ENCODE peak calls at places on chromosome 14, in seven cellular contexts. P is NCI-H774, O is SIG-M5, N is HepG2, C is M059J, Z is neural progenitor cell, E is amniotic epithelial cell. V is an unnamed sample.

GRCh38 chr14:53367631-53368030 is 214.5 kb upstream of the DDHD1 start:
- DNase-seq in P (no peak), O (no peak), N (no peak), C (no peak), Z (no peak), E (peak; percentile 71), V (no peak)

GRCh38 chr14:31926123-31926522 is 151.0 kb upstream of the ARHGAP5 start:
- DNase-seq in P (peak; percentile 16), O (no peak), N (peak; percentile 87), C (peak; percentile 41), Z (peak; percentile 70), E (peak; percentile 64), V (no peak)

GRCh38 chr14:81981311-81981675 is 447.6 kb upstream of the SEL1L start:
- DNase-seq in P (no peak), O (no peak), N (no peak), C (no peak), Z (no peak), E (no peak), V (no peak)

GRCh38 chr14:35425850-35426249 is 21.3 kb upstream of the NFKBIA start:
- DNase-seq in P (no peak), O (no peak), N (no peak), C (no peak), Z (no peak), E (no peak), V (no peak)

GRCh38 chr14:90487031-90487430 is 90.2 kb downstream of the CALM1 start:
- DNase-seq in P (peak; percentile 70), O (no peak), N (no peak), C (peak; percentile 8), Z (no peak), E (no peak), V (no peak)

GRCh38 chr14:34981743-34982420 is 910 bp upstream of the SRP54 start:
- DNase-seq in P (peak; percentile 17), O (no peak), N (no peak), C (no peak), Z (peak; percentile 64), E (peak; percentile 44), V (no peak)

GRCh38 chr14:64722842-64723447 is 18.7 kb downstream of the PLEKHG3 start:
- DNase-seq in P (no peak), O (no peak), N (no peak), C (no peak), Z (no peak), E (no peak), V (no peak)

GRCh38 chr14:77562681-77563080 is 53.8 kb downstream of the SPTLC2 start:
- DNase-seq in P (no peak), O (no peak), N (no peak), C (peak; percentile 58), Z (no peak), E (peak; percentile 92), V (no peak)

GRCh38 chr14:89011327-89011726 is 186.9 kb downstream of the TTC8 start:
- DNase-seq in P (no peak), O (no peak), N (no peak), C (no peak), Z (no peak), E (no peak), V (no peak)

GRCh38 chr14:38078393-38078792 is 129.3 kb upstream of the SSTR1 start:
- DNase-seq in P (peak; percentile 52), O (no peak), N (no peak), C (no peak), Z (no peak), E (peak; percentile 33), V (no peak)

GRCh38 chr14:27881646-27882045 is 884.9 kb upstream of the FOXG1 start:
- DNase-seq in P (no peak), O (no peak), N (no peak), C (no peak), Z (peak; percentile 1), E (no peak), V (no peak)

GRCh38 chr14:30525833-30526232 is 33.1 kb upstream of the G2E3 start:
- DNase-seq in P (no peak), O (no peak), N (no peak), C (peak; percentile 10), Z (no peak), E (peak; percentile 71), V (no peak)

GRCh38 chr14:69263364-69263763 is 3.4 kb downstream of the GALNT16 start:
- DNase-seq in P (no peak), O (no peak), N (no peak), C (peak; percentile 80), Z (no peak), E (peak; percentile 84), V (peak; percentile 66)